ENCODE peak calls at places on chromosomes 3 and 15, in four cellular contexts. S is GM19239, T is GM12891, P is HuH-7. O is an unnamed sample.

GRCh38 chr15:72559781-72560180 is 85.7 kb downstream of the ARIH1 start:
- DNase-seq in S (no peak), T (no peak), P (no peak), O (no peak)

GRCh38 chr3:46599590-46599989 is 12.7 kb upstream of the FAM240A start:
- DNase-seq in S (no peak), T (no peak), P (no peak), O (no peak)

GRCh38 chr3:146537603-146538002 is 6.8 kb downstream of the PLSCR1 start:
- DNase-seq in S (no peak), T (no peak), P (no peak), O (no peak)

GRCh38 chr3:197523551-197523950 is 32.2 kb downstream of the BDH1 start:
- DNase-seq in S (no peak), T (no peak), P (no peak), O (no peak)

GRCh38 chr15:56871180-56871579 is 47.3 kb upstream of the TCF12 start:
- DNase-seq in S (no peak), T (no peak), P (no peak), O (no peak)

GRCh38 chr3:42376397-42376798 is 34.0 kb downstream of the LYZL4 start:
- DNase-seq in S (no peak), T (no peak), P (no peak), O (peak; percentile 85)

GRCh38 chr3:45100998-45101407 is 45.2 kb downstream of the CDCP1 start:
- DNase-seq in S (no peak), T (no peak), P (no peak), O (no peak)

GRCh38 chr15:98649621-98649995 is 1.3 kb downstream of the IGF1R start:
- DNase-seq in S (no peak), T (peak; percentile 30), P (peak; percentile 42), O (peak; percentile 15)

GRCh38 chr15:58462973-58463663 is 31.3 kb downstream of the LIPC start:
- DNase-seq in S (no peak), T (no peak), P (no peak), O (peak; percentile 15)

GRCh38 chr3:27431116-27431515 is 53.1 kb downstream of the SLC4A7 start:
- DNase-seq in S (no peak), T (no peak), P (no peak), O (no peak)

GRCh38 chr3:25007974-25008658 is 419.9 kb upstream of the RARB start:
- DNase-seq in S (peak; percentile 4), T (no peak), P (no peak), O (no peak)

GRCh38 chr15:38084289-38084688 is 149.8 kb downstream of the TMCO5A start:
- DNase-seq in S (no peak), T (no peak), P (no peak), O (no peak)

GRCh38 chr3:65497846-65498245 is 540.9 kb downstream of the MAGI1 start:
- DNase-seq in S (no peak), T (no peak), P (no peak), O (peak; percentile 32)

GRCh38 chr3:9757427-9757826 is 7.7 kb downstream of the OGG1 start:
- DNase-seq in S (no peak), T (no peak), P (no peak), O (no peak)

GRCh38 chr3:126558336-126559071 is at the start of gene C3orf22:
- DNase-seq in S (no peak), T (no peak), P (no peak), O (no peak)

GRCh38 chr3:149819432-149819831 is 6.4 kb downstream of the RNF13 start:
- DNase-seq in S (no peak), T (no peak), P (no peak), O (no peak)

GRCh38 chr3:42746455-42747450 is 26.3 kb downstream of the CCDC13 start:
- DNase-seq in S (no peak), T (no peak), P (no peak), O (no peak)

GRCh38 chr3:73143821-73144237 is 82.4 kb downstream of the EBLN2 start:
- DNase-seq in S (no peak), T (no peak), P (no peak), O (peak; percentile 3)

GRCh38 chr15:91921188-91921820 is 67.8 kb downstream of the SLCO3A1 start:
- DNase-seq in S (no peak), T (no peak), P (no peak), O (no peak)

GRCh38 chr3:117355566-117355965 is 646.0 kb downstream of the TUSC7 start:
- DNase-seq in S (no peak), T (no peak), P (peak; percentile 1), O (peak; percentile 8)

GRCh38 chr3:194140520-194141414 is 4.8 kb downstream of the HES1 start:
- DNase-seq in S (no peak), T (no peak), P (peak; percentile 55), O (peak; percentile 79)

GRCh38 chr3:193317901-193318300 is 60.7 kb downstream of the ATP13A5 start:
- DNase-seq in S (no peak), T (no peak), P (no peak), O (peak; percentile 2)

GRCh38 chr3:169133178-169134161 is 530.0 kb downstream of the MECOM start:
- DNase-seq in S (no peak), T (no peak), P (no peak), O (no peak)

GRCh38 chr3:120983321-120983665 is 75.3 kb downstream of the STXBP5L start:
- DNase-seq in S (no peak), T (no peak), P (no peak), O (no peak)

GRCh38 chr3:140276698-140277097 is 341.7 kb downstream of the CLSTN2 start:
- DNase-seq in S (no peak), T (no peak), P (no peak), O (no peak)

GRCh38 chr3:34183581-34184313 is 385.3 kb downstream of the PDCD6IP start:
- DNase-seq in S (no peak), T (no peak), P (no peak), O (peak; percentile 93)

GRCh38 chr3:146581080-146581601 is 24.0 kb downstream of the PLSCR5 start:
- DNase-seq in S (no peak), T (no peak), P (no peak), O (no peak)

GRCh38 chr3:13416002-13416793 is 3.9 kb downstream of the NUP210 start:
- DNase-seq in S (no peak), T (no peak), P (peak; percentile 74), O (no peak)

GRCh38 chr15:73821181-73821580 is 52.2 kb upstream of the TBC1D21 start:
- DNase-seq in S (no peak), T (no peak), P (no peak), O (no peak)

O was measured in NCI-H345.